ENCODE peak calls at places on chromosome X, in five cellular contexts. V is NCI-H526; G is activated CD8-positive, alpha-beta memory T cell treated with anti-CD3 and anti-CD28 coated beads for 1 hour; M is NCI-H446; S is HTR-8/SVneo. N is an unnamed sample.

GRCh38 chrX:108020631-108021030 is 24.2 kb upstream of the VSIG1 start:
- DNase-seq in V (no peak), G (no peak), M (no peak), S (no peak), N (no peak)

GRCh38 chrX:153245288-153245731 is 66.2 kb downstream of the MAGEA1 start:
- DNase-seq in V (peak), G (no peak), M (no peak), S (no peak), N (peak)

GRCh38 chrX:74090049-74090448 is 213.9 kb upstream of the ZCCHC13 start:
- DNase-seq in V (no peak), G (no peak), M (no peak), S (no peak), N (no peak)

GRCh38 chrX:152893631-152894610 is 3.9 kb upstream of the ZNF185 start:
- DNase-seq in V (no peak), G (no peak), M (no peak), S (no peak), N (no peak)

GRCh38 chrX:9935436-9935835 is 31.7 kb upstream of the CLDN34 start:
- DNase-seq in V (no peak), G (no peak), M (no peak), S (no peak), N (no peak)

GRCh38 chrX:118975831-118976598 is 1.6 kb downstream of the LONRF3 start:
- DNase-seq in V (no peak), G (peak), M (no peak), S (no peak), N (no peak)

GRCh38 chrX:134764202-134764785 is 106.0 kb upstream of the PLAC1 start:
- DNase-seq in V (peak), G (no peak), M (no peak), S (peak), N (no peak)

GRCh38 chrX:69262036-69262905 is 97.0 kb upstream of the PJA1 start:
- DNase-seq in V (no peak), G (no peak), M (no peak), S (no peak), N (no peak)

GRCh38 chrX:46433892-46434291 is 111.3 kb downstream of the ZNF674 start:
- DNase-seq in V (no peak), G (no peak), M (no peak), S (no peak), N (no peak)

GRCh38 chrX:132737743-132738142 is 220.7 kb downstream of the HS6ST2 start:
- DNase-seq in V (no peak), G (no peak), M (no peak), S (no peak), N (no peak)

GRCh38 chrX:96752776-96753175 is 68.1 kb downstream of the DIAPH2 start:
- DNase-seq in V (no peak), G (no peak), M (no peak), S (no peak), N (no peak)

GRCh38 chrX:139106111-139106510 is 394.6 kb upstream of the FGF13 start:
- DNase-seq in V (no peak), G (no peak), M (no peak), S (no peak), N (no peak)

GRCh38 chrX:10325606-10326005 is 168.8 kb downstream of the CLCN4 start:
- DNase-seq in V (no peak), G (no peak), M (no peak), S (no peak), N (no peak)

GRCh38 chrX:3271485-3272186 is 74.8 kb downstream of the MXRA5 start:
- DNase-seq in V (no peak), G (no peak), M (no peak), S (peak), N (no peak)

GRCh38 chrX:73822775-73823174 is 259.8 kb downstream of the CHIC1 start:
- DNase-seq in V (no peak), G (no peak), M (no peak), S (no peak), N (no peak)

GRCh38 chrX:3169421-3169820 is 128.2 kb downstream of the ARSF start:
- DNase-seq in V (no peak), G (no peak), M (no peak), S (no peak), N (no peak)

GRCh38 chrX:11398785-11399184 is 105.6 kb downstream of the AMELX start:
- DNase-seq in V (no peak), G (no peak), M (no peak), S (no peak), N (no peak)

GRCh38 chrX:134625315-134625718 is 33.0 kb downstream of the PLAC1 start:
- DNase-seq in V (no peak), G (no peak), M (no peak), S (no peak), N (no peak)

GRCh38 chrX:131802836-131803626 is 220.1 kb upstream of the STK26 start:
- DNase-seq in V (no peak), G (peak), M (no peak), S (no peak), N (no peak)

GRCh38 chrX:39730671-39731389 is 366.9 kb downstream of the BCOR start:
- DNase-seq in V (peak), G (peak), M (peak), S (peak), N (peak)

GRCh38 chrX:148371251-148371650 is 129.2 kb upstream of the AFF2 start:
- DNase-seq in V (no peak), G (no peak), M (no peak), S (no peak), N (no peak)

GRCh38 chrX:2689773-2690666 is 1.1 kb upstream of the CD99 start:
- DNase-seq in V (no peak), G (no peak), M (no peak), S (no peak), N (no peak)

GRCh38 chrX:12672362-12673106 is 118.7 kb upstream of the PRPS2 start:
- DNase-seq in V (no peak), G (no peak), M (no peak), S (no peak), N (no peak)

GRCh38 chrX:107672955-107673378 is 44.7 kb downstream of the PRPS1 start:
- DNase-seq in V (peak), G (peak), M (peak), S (no peak), N (peak)

GRCh38 chrX:40083120-40083978 is 14.4 kb downstream of the BCOR start:
- DNase-seq in V (peak), G (no peak), M (no peak), S (no peak), N (peak)

GRCh38 chrX:85569691-85570090 is 190.2 kb upstream of the POF1B start:
- DNase-seq in V (peak), G (no peak), M (no peak), S (no peak), N (no peak)

GRCh38 chrX:153901753-153902140 is 2.7 kb upstream of the AVPR2 start:
- DNase-seq in V (no peak), G (no peak), M (no peak), S (no peak), N (peak)